ENCODE peak calls at places on chromosomes 6 and 20, in nine cellular contexts. O is upper lobe of right lung, I is endothelial cell of umbilical vein, L is adrenal gland, F is heart left ventricle, T is cardiac muscle cell, H is uterus, Y is adipocyte, V is body of pancreas. R is an unnamed sample.

GRCh38 chr6:78868124-78868523 is 773 bp downstream of the IRAK1BP1 start:
- DNase-seq in I (no peak), V (no peak), H (no peak), T (no peak), L (no peak), Y (peak; percentile 10), F (no peak), O (no peak), R (no peak)

GRCh38 chr20:33668087-33668790 is 1.5 kb downstream of the ACTL10 start:
- DNase-seq in I (no peak), L (peak; percentile 69), T (peak; percentile 78), Y (peak; percentile 92), H (peak; percentile 75), F (peak; percentile 82), O (no peak), V (peak; percentile 86), R (no peak)

GRCh38 chr6:7216941-7217621 is 95.9 kb downstream of the SSR1 start:
- DNase-seq in V (peak; percentile 55), Y (no peak), F (peak; percentile 58), I (no peak), L (peak; percentile 49), T (peak; percentile 66), H (no peak), O (no peak), R (peak; percentile 92)

GRCh38 chr6:103236923-103237322 is 1622.8 kb downstream of the HACE1 start:
- DNase-seq in O (no peak), V (no peak), H (no peak), Y (no peak), I (no peak), L (no peak), F (no peak), T (peak; percentile 31), R (no peak)

GRCh38 chr6:167824591-167825041 is 2.1 kb upstream of the AFDN start:
- DNase-seq in O (no peak), I (no peak), V (no peak), T (no peak), L (no peak), F (no peak), H (no peak), Y (peak; percentile 66), R (no peak)

GRCh38 chr6:98779618-98780017 is 54.8 kb upstream of the POU3F2 start:
- DNase-seq in V (no peak), H (no peak), I (no peak), O (no peak), L (no peak), F (no peak), T (no peak), Y (no peak), R (no peak)

GRCh38 chr6:22470454-22471368 is 98.7 kb upstream of the HDGFL1 start:
- DNase-seq in F (peak; percentile 64), O (peak; percentile 65), I (peak; percentile 98), V (peak; percentile 75), H (peak; percentile 34), T (peak; percentile 24), L (peak; percentile 35), Y (peak; percentile 87), R (peak; percentile 11)

GRCh38 chr6:84512396-84512795 is 252.0 kb downstream of the TBX18 start:
- DNase-seq in I (no peak), T (no peak), O (no peak), Y (no peak), V (no peak), H (no peak), L (no peak), F (no peak), R (no peak)

GRCh38 chr6:135286962-135287525 is 105.9 kb downstream of the MYB start:
- DNase-seq in V (no peak), I (no peak), H (no peak), L (no peak), T (no peak), Y (no peak), O (no peak), F (no peak), R (no peak)

GRCh38 chr20:21826946-21827345 is 121.5 kb downstream of the PAX1 start:
- DNase-seq in H (no peak), I (no peak), L (no peak), V (no peak), O (no peak), T (peak; percentile 87), F (no peak), Y (no peak), R (no peak)

GRCh38 chr20:23568320-23569011 is at the start of gene CST9L:
- DNase-seq in Y (no peak), I (no peak), V (no peak), T (no peak), F (no peak), L (no peak), O (peak; percentile 40), H (no peak), R (no peak)

GRCh38 chr6:129186988-129187387 is 304.1 kb downstream of the LAMA2 start:
- DNase-seq in O (no peak), F (no peak), L (no peak), Y (peak; percentile 70), H (no peak), I (peak; percentile 52), T (no peak), V (no peak), R (peak; percentile 2)

GRCh38 chr6:42420741-42421140 is 31.0 kb downstream of the TRERF1 start:
- DNase-seq in I (no peak), L (no peak), F (no peak), H (no peak), V (no peak), O (no peak), Y (no peak), T (no peak), R (no peak)

GRCh38 chr20:22499475-22500174 is 84.7 kb downstream of the FOXA2 start:
- DNase-seq in Y (no peak), V (no peak), T (no peak), L (no peak), F (no peak), O (no peak), H (no peak), I (no peak), R (peak; percentile 23)

GRCh38 chr6:100453701-100454521 is 10.8 kb downstream of the SIM1 start:
- DNase-seq in I (no peak), V (peak; percentile 70), T (no peak), F (no peak), L (no peak), O (no peak), Y (no peak), H (no peak), R (no peak)

GRCh38 chr6:106525111-106525884 is 104.0 kb downstream of the RTN4IP1 start:
- DNase-seq in L (no peak), O (no peak), I (peak; percentile 70), H (no peak), T (no peak), Y (no peak), V (no peak), F (no peak), R (no peak)

GRCh38 chr20:58179432-58180099 is 48.9 kb downstream of the ANKRD60 start:
- DNase-seq in V (peak; percentile 49), H (peak; percentile 42), F (peak; percentile 61), O (peak; percentile 81), L (peak; percentile 21), T (peak; percentile 67), Y (peak; percentile 72), I (peak; percentile 30), R (peak; percentile 93)
- H3K27me3 ChIP-seq in V (peaks cover 11% of the 10 kb centered on the region), H (no peaks in the 10 kb centered on the region), F (peaks cover 8% of the 10 kb centered on the region), O (no peaks in the 10 kb centered on the region), L (no peaks in the 10 kb centered on the region), T (peaks cover 33% of the 10 kb centered on the region), Y (peaks cover 22% of the 10 kb centered on the region), I (peaks cover 3% of the 10 kb centered on the region), R (no peaks in the 10 kb centered on the region)

GRCh38 chr6:35620706-35621105 is 68.0 kb downstream of the FKBP5 start:
- DNase-seq in Y (peak; percentile 65), O (no peak), F (no peak), T (no peak), H (no peak), I (no peak), L (no peak), V (no peak), R (no peak)
- H3K4me3 ChIP-seq in Y (peak overlapping the region; percentile 35), O (no peak overlapping the region), F (no peak overlapping the region), T (no peak overlapping the region), H (no peak overlapping the region), I (no peak overlapping the region), L (no peak overlapping the region), V (no peak overlapping the region), R (no peak overlapping the region)

DNA sequence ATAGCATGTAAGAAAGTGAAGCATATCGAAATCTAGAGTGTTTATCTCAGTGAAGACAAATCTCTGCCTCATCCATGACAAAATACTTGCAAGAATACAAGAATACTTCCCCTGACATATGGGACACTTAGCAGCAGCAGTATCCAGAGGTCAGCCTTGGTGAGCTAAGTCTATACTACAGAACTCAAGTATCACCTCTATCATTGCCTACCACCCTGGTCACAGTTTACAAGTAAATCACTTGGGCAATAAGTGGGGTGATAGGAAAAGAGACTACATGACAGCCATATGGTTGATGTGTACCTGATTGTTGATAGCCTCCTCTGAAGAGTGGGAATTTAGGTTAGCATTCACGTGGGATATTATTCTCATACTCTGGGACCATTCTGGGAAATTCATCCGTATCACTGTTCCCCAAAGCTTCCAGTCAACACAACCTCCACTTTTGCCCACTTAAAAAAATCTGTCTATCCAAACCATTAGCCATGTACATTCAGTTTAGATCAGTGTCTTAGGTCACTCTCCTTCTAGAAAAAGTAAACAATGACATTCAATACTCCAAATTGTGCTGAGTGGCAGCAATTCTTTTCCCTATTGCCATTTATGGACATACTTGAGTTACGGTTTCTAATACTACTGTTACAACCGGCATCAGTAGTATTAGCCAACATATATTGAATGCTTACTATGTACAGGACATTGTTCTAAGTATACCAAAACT is 118.2 kb upstream of the PRSS16 start:
- DNase-seq in L (no peak), F (no peak), O (no peak), Y (no peak), T (no peak), I (no peak), H (no peak), V (no peak), R (no peak)
- H3K4me1 ChIP-seq in L (peaks cover 11% of the 10 kb centered on the region), F (no peaks in the 10 kb centered on the region), O (peaks cover 4% of the 10 kb centered on the region), Y (peaks cover 20% of the 10 kb centered on the region), T (peaks cover 7% of the 10 kb centered on the region), I (peaks cover 21% of the 10 kb centered on the region), H (no peaks in the 10 kb centered on the region), V (peaks cover 28% of the 10 kb centered on the region), R (no peaks in the 10 kb centered on the region)

GRCh38 chr6:155107432-155108069 is 112.4 kb downstream of the TIAM2 start:
- DNase-seq in T (no peak), H (no peak), V (no peak), Y (no peak), O (no peak), F (no peak), I (no peak), L (no peak), R (peak; percentile 66)
- H3K27me3 ChIP-seq in T (peaks cover 46% of the 10 kb centered on the region), H (no peaks in the 10 kb centered on the region), V (no peaks in the 10 kb centered on the region), Y (no peaks in the 10 kb centered on the region), O (no peaks in the 10 kb centered on the region), F (no peaks in the 10 kb centered on the region), I (no peaks in the 10 kb centered on the region), L (no peaks in the 10 kb centered on the region), R (no peaks in the 10 kb centered on the region)

DNA sequence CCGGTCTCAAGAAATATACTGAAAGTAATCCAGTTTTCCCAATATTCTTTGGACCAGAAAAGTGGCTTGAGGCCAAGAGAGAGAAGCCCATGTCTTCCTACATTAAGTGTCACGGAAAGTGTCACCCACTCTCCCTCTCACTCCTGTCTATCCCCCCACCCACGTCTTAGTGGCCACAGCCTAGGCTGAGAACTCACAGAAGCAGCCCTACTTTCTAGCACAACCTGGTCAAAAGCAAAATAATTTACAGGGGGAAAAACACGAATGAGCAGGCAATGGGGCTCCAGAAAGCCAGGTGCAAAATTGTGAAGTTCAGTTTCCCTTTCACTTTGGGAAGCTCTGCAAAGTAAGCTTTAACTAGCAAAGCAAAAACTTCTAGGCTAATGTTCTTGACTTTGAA is 118.0 kb downstream of the OPRM1 start:
- DNase-seq in O (no peak), I (no peak), Y (no peak), F (no peak), H (no peak), V (no peak), T (no peak), L (no peak), R (no peak)
- H3K4me3 ChIP-seq in O (peak overlapping the region; percentile 19), I (no peak overlapping the region), Y (no peak overlapping the region), F (peak overlapping the region; percentile 6), H (no peak overlapping the region), V (no peak overlapping the region), T (no peak overlapping the region), L (no peak overlapping the region), R (no peak overlapping the region)